ENCODE peak calls at places on chromosome 12, in five cellular contexts. D is caudate nucleus, A is GM23338, T is adipocyte, F is A549. K is an unnamed sample.

GRCh38 chr12:71686658-71687025 is 760 bp downstream of the TMEM19 start:
- DNase-seq in A (no peak), F (no peak), T (peak; percentile 70), D (no peak), K (no peak)

GRCh38 chr12:93245543-93245942 is 132.2 kb upstream of the NUDT4 start:
- DNase-seq in T (no peak), D (no peak), A (no peak), F (no peak), K (no peak)

GRCh38 chr12:111984820-111985219 is 28.1 kb downstream of the TMEM116 start:
- DNase-seq in D (no peak), T (no peak), F (no peak), A (no peak), K (no peak)

GRCh38 chr12:77102691-77103090 is 37.3 kb upstream of the E2F7 start:
- DNase-seq in D (no peak), A (no peak), F (no peak), T (peak; percentile 62), K (peak; percentile 19)

GRCh38 chr12:39905152-39905551 is 200.7 kb downstream of the SLC2A13 start:
- DNase-seq in T (peak; percentile 70), A (no peak), D (peak; percentile 14), F (no peak), K (no peak)

GRCh38 chr12:120538281-120539156 is 4.4 kb downstream of the RNF10 start:
- DNase-seq in D (no peak), A (no peak), F (no peak), T (peak; percentile 53), K (peak; percentile 55)

GRCh38 chr12:92735131-92735721 is 32.4 kb downstream of the PLEKHG7 start:
- DNase-seq in T (peak; percentile 92), D (no peak), F (no peak), A (peak; percentile 2), K (no peak)

GRCh38 chr12:12788675-12789368 is 3.4 kb downstream of the APOLD1 start:
- DNase-seq in T (peak; percentile 93), F (peak; percentile 57), A (peak; percentile 90), D (peak; percentile 30), K (peak; percentile 87)

GRCh38 chr12:108798551-108799221 is 58.7 kb downstream of the SSH1 start:
- DNase-seq in D (peak; percentile 60), A (no peak), T (peak; percentile 37), F (no peak), K (no peak)

GRCh38 chr12:21169878-21170472 is 39.0 kb downstream of the SLCO1B1 start:
- DNase-seq in T (peak; percentile 57), F (peak; percentile 5), D (no peak), A (peak; percentile 90), K (peak; percentile 57)

GRCh38 chr12:49331360-49332222 is 5.4 kb downstream of the C1QL4 start:
- DNase-seq in T (peak; percentile 87), F (peak; percentile 90), A (peak; percentile 81), D (peak; percentile 42), K (peak; percentile 77)

GRCh38 chr12:55670213-55670730 is 33.6 kb downstream of the OR10P1 start:
- DNase-seq in D (no peak), T (no peak), A (no peak), F (no peak), K (no peak)

GRCh38 chr12:93777249-93777648 is 100.1 kb downstream of the CRADD start:
- DNase-seq in D (no peak), F (no peak), A (no peak), T (peak; percentile 69), K (no peak)

GRCh38 chr12:107396991-107397390 is 288.6 kb upstream of the PWP1 start:
- DNase-seq in F (peak; percentile 41), A (no peak), D (no peak), T (no peak), K (no peak)

GRCh38 chr12:119578112-119578511 is 15.5 kb upstream of the TMEM233 start:
- DNase-seq in T (no peak), F (no peak), D (no peak), A (no peak), K (peak; percentile 11)

GRCh38 chr12:125491585-125491984 is 426.4 kb downstream of the AACS start:
- DNase-seq in D (no peak), F (no peak), T (no peak), A (no peak), K (no peak)

GRCh38 chr12:87280356-87280755 is 748.8 kb downstream of the C12orf50 start:
- DNase-seq in T (no peak), F (no peak), A (no peak), D (no peak), K (no peak)

GRCh38 chr12:15728118-15728598 is 61.0 kb downstream of the EPS8 start:
- DNase-seq in F (peak; percentile 51), A (no peak), T (peak; percentile 62), D (no peak), K (no peak)

GRCh38 chr12:114405199-114405448 is 820 bp downstream of the TBX5 start:
- DNase-seq in T (no peak), A (no peak), F (no peak), D (no peak), K (no peak)

GRCh38 chr12:27564612-27565213 is 40.7 kb downstream of the PPFIBP1 start:
- DNase-seq in T (no peak), A (no peak), F (no peak), D (no peak), K (peak; percentile 73)

GRCh38 chr12:46126050-46126727 is 135.8 kb upstream of the SCAF11 start:
- DNase-seq in F (no peak), D (no peak), T (no peak), A (no peak), K (no peak)

GRCh38 chr12:131088701-131089525 is 135.2 kb downstream of the ADGRD1 start:
- DNase-seq in T (no peak), D (no peak), A (no peak), F (no peak), K (no peak)

GRCh38 chr12:112907415-112908157 is 824 bp downstream of the OAS1 start:
- DNase-seq in T (no peak), F (no peak), A (no peak), D (no peak), K (no peak)

GRCh38 chr12:546920-547845 is 87.4 kb downstream of the B4GALNT3 start:
- DNase-seq in A (peak; percentile 75), D (peak; percentile 33), F (peak; percentile 78), T (peak; percentile 81), K (peak; percentile 69)

GRCh38 chr12:810635-811415 is 58.4 kb downstream of the WNK1 start:
- DNase-seq in F (no peak), T (no peak), D (no peak), A (no peak), K (no peak)

GRCh38 chr12:3728686-3729085 is 24.2 kb downstream of the CRACR2A start:
- DNase-seq in A (no peak), F (no peak), T (no peak), D (no peak), K (no peak)

GRCh38 chr12:71214511-71215285 is 56.9 kb upstream of the TSPAN8 start:
- DNase-seq in F (no peak), D (no peak), T (peak; percentile 28), A (peak; percentile 89), K (no peak)

GRCh38 chr12:7130791-7131501 is 775 bp downstream of the CLSTN3 start:
- DNase-seq in A (peak; percentile 78), F (no peak), T (peak; percentile 70), D (peak; percentile 56), K (peak; percentile 83)

GRCh38 chr12:88639361-88639760 is 59.1 kb upstream of the KITLG start:
- DNase-seq in A (no peak), D (no peak), T (no peak), F (no peak), K (no peak)

GRCh38 chr12:42859612-42860011 is 270.1 kb upstream of the PRICKLE1 start:
- DNase-seq in A (no peak), D (no peak), F (no peak), T (peak; percentile 14), K (no peak)

GRCh38 chr12:106287364-106287763 is 15.2 kb upstream of the TCP11L2 start:
- DNase-seq in F (no peak), T (no peak), D (no peak), A (no peak), K (peak; percentile 11)

GRCh38 chr12:92987846-92988621 is 58.9 kb upstream of the EEA1 start:
- DNase-seq in F (no peak), T (no peak), A (peak; percentile 16), D (no peak), K (no peak)

GRCh38 chr12:121009744-121010143 is 6.5 kb downstream of the C12orf43 start:
- DNase-seq in F (peak; percentile 70), D (no peak), T (peak; percentile 48), A (peak; percentile 76), K (peak; percentile 47)

K was measured in SW480.